ENCODE peak calls at places on chromosomes 5 and 9, in ten cellular contexts. One of them, this sample, is unnamed.

GRCh38 chr9:131697097-131697496 is 42.8 kb downstream of the RAPGEF1 start:
- DNase-seq in type B pancreatic cell: no peak
- DNase-seq in NB4: no peak
- DNase-seq in IMR-90: peak; percentile 61
- DNase-seq in stomach: peak; percentile 61
- DNase-seq in AG09309: no peak
- DNase-seq in GM10248: no peak
- DNase-seq in GM12865: no peak
- DNase-seq in A549: no peak
- DNase-seq in GM20000: no peak
- DNase-seq in this sample: no peak

GRCh38 chr5:168874713-168875380 is 295.7 kb upstream of the PANK3 start:
- DNase-seq in type B pancreatic cell: no peak
- DNase-seq in NB4: peak; percentile 44
- DNase-seq in IMR-90: peak; percentile 5
- DNase-seq in stomach: no peak
- DNase-seq in AG09309: no peak
- DNase-seq in GM10248: no peak
- DNase-seq in GM12865: no peak
- DNase-seq in A549: no peak
- DNase-seq in GM20000: no peak
- DNase-seq in this sample: peak; percentile 8

GRCh38 chr5:54480296-54480695 is 24.8 kb downstream of the HSPB3 start:
- DNase-seq in type B pancreatic cell: no peak
- DNase-seq in NB4: no peak
- DNase-seq in IMR-90: peak; percentile 23
- DNase-seq in stomach: no peak
- DNase-seq in AG09309: no peak
- DNase-seq in GM10248: no peak
- DNase-seq in GM12865: no peak
- DNase-seq in A549: no peak
- DNase-seq in GM20000: no peak
- DNase-seq in this sample: no peak

GRCh38 chr5:38591450-38591849 is 35.0 kb upstream of the LIFR start:
- DNase-seq in type B pancreatic cell: no peak
- DNase-seq in NB4: no peak
- DNase-seq in IMR-90: peak; percentile 30
- DNase-seq in stomach: no peak
- DNase-seq in AG09309: no peak
- DNase-seq in GM10248: no peak
- DNase-seq in GM12865: no peak
- DNase-seq in A549: no peak
- DNase-seq in GM20000: no peak
- DNase-seq in this sample: no peak

GRCh38 chr5:168916852-168917251 is 337.7 kb upstream of the PANK3 start:
- DNase-seq in type B pancreatic cell: no peak
- DNase-seq in NB4: no peak
- DNase-seq in IMR-90: no peak
- DNase-seq in stomach: no peak
- DNase-seq in AG09309: peak; percentile 27
- DNase-seq in GM10248: no peak
- DNase-seq in GM12865: no peak
- DNase-seq in A549: no peak
- DNase-seq in GM20000: no peak
- DNase-seq in this sample: no peak

GRCh38 chr9:116000748-116001329 is 152.8 kb upstream of the PAPPA start:
- DNase-seq in type B pancreatic cell: no peak
- DNase-seq in NB4: peak; percentile 24
- DNase-seq in IMR-90: no peak
- DNase-seq in stomach: peak; percentile 26
- DNase-seq in AG09309: no peak
- DNase-seq in GM10248: peak; percentile 5
- DNase-seq in GM12865: peak; percentile 11
- DNase-seq in A549: no peak
- DNase-seq in GM20000: no peak
- DNase-seq in this sample: peak; percentile 4

GRCh38 chr5:472076-472655 is 29.2 kb downstream of the EXOC3 start:
- DNase-seq in type B pancreatic cell: no peak
- DNase-seq in NB4: peak; percentile 53
- DNase-seq in IMR-90: no peak
- DNase-seq in stomach: peak; percentile 45
- DNase-seq in AG09309: no peak
- DNase-seq in GM10248: no peak
- DNase-seq in GM12865: peak; percentile 26
- DNase-seq in A549: peak; percentile 25
- DNase-seq in GM20000: peak; percentile 46
- DNase-seq in this sample: no peak

GRCh38 chr9:16545639-16546038 is 324.8 kb downstream of the BNC2 start:
- DNase-seq in type B pancreatic cell: no peak
- DNase-seq in NB4: no peak
- DNase-seq in IMR-90: no peak
- DNase-seq in stomach: no peak
- DNase-seq in AG09309: no peak
- DNase-seq in GM10248: no peak
- DNase-seq in GM12865: no peak
- DNase-seq in A549: no peak
- DNase-seq in GM20000: no peak
- DNase-seq in this sample: no peak

GRCh38 chr5:112070022-112070421 is 313.0 kb upstream of the NREP start:
- DNase-seq in type B pancreatic cell: no peak
- DNase-seq in NB4: no peak
- DNase-seq in IMR-90: no peak
- DNase-seq in stomach: no peak
- DNase-seq in AG09309: no peak
- DNase-seq in GM10248: no peak
- DNase-seq in GM12865: no peak
- DNase-seq in A549: no peak
- DNase-seq in GM20000: no peak
- DNase-seq in this sample: no peak

GRCh38 chr9:130191068-130191748 is 19.0 kb downstream of the NCS1 start:
- DNase-seq in type B pancreatic cell: no peak
- DNase-seq in NB4: no peak
- DNase-seq in IMR-90: no peak
- DNase-seq in stomach: no peak
- DNase-seq in AG09309: no peak
- DNase-seq in GM10248: no peak
- DNase-seq in GM12865: no peak
- DNase-seq in A549: no peak
- DNase-seq in GM20000: no peak
- DNase-seq in this sample: no peak

GRCh38 chr5:120207139-120207538 is 257.0 kb upstream of the PRR16 start:
- DNase-seq in type B pancreatic cell: no peak
- DNase-seq in NB4: no peak
- DNase-seq in IMR-90: peak; percentile 25
- DNase-seq in stomach: no peak
- DNase-seq in AG09309: peak; percentile 4
- DNase-seq in GM10248: no peak
- DNase-seq in GM12865: no peak
- DNase-seq in A549: no peak
- DNase-seq in GM20000: no peak
- DNase-seq in this sample: no peak

GRCh38 chr9:129626944-129627297 is 958 bp downstream of the NTMT1 start:
- DNase-seq in type B pancreatic cell: no peak
- DNase-seq in NB4: peak; percentile 62
- DNase-seq in IMR-90: peak; percentile 92
- DNase-seq in stomach: no peak
- DNase-seq in AG09309: no peak
- DNase-seq in GM10248: no peak
- DNase-seq in GM12865: no peak
- DNase-seq in A549: no peak
- DNase-seq in GM20000: no peak
- DNase-seq in this sample: no peak

GRCh38 chr9:136520053-136520540 is 25.8 kb downstream of the NOTCH1 start:
- DNase-seq in type B pancreatic cell: no peak
- DNase-seq in NB4: no peak
- DNase-seq in IMR-90: no peak
- DNase-seq in stomach: no peak
- DNase-seq in AG09309: no peak
- DNase-seq in GM10248: no peak
- DNase-seq in GM12865: no peak
- DNase-seq in A549: peak; percentile 75
- DNase-seq in GM20000: no peak
- DNase-seq in this sample: no peak

GRCh38 chr5:121199238-121199999 is 652.3 kb upstream of the FTMT start:
- DNase-seq in type B pancreatic cell: no peak
- DNase-seq in NB4: no peak
- DNase-seq in IMR-90: peak; percentile 81
- DNase-seq in stomach: no peak
- DNase-seq in AG09309: peak; percentile 27
- DNase-seq in GM10248: no peak
- DNase-seq in GM12865: no peak
- DNase-seq in A549: no peak
- DNase-seq in GM20000: no peak
- DNase-seq in this sample: no peak

GRCh38 chr5:73115399-73116051 is 4.8 kb upstream of the TMEM171 start:
- DNase-seq in type B pancreatic cell: no peak
- DNase-seq in NB4: no peak
- DNase-seq in IMR-90: peak; percentile 98
- DNase-seq in stomach: no peak
- DNase-seq in AG09309: peak; percentile 83
- DNase-seq in GM10248: no peak
- DNase-seq in GM12865: no peak
- DNase-seq in A549: no peak
- DNase-seq in GM20000: no peak
- DNase-seq in this sample: no peak
- TF ChIP-seq CTCF in type B pancreatic cell: no peak
- TF ChIP-seq CTCF in NB4: no peak
- TF ChIP-seq CTCF in IMR-90: no peak
- TF ChIP-seq CTCF in stomach: no peak
- TF ChIP-seq CTCF in AG09309: peak; percentile 11
- TF ChIP-seq CTCF in GM10248: no peak
- TF ChIP-seq CTCF in GM12865: no peak
- TF ChIP-seq CTCF in A549: no peak
- TF ChIP-seq CTCF in GM20000: no peak
- TF ChIP-seq CTCF in this sample: no peak

GRCh38 chr9:137582286-137582860 is 3.6 kb upstream of the DPH7 start:
- DNase-seq in type B pancreatic cell: no peak
- DNase-seq in NB4: peak; percentile 59
- DNase-seq in IMR-90: no peak
- DNase-seq in stomach: peak; percentile 55
- DNase-seq in AG09309: no peak
- DNase-seq in GM10248: no peak
- DNase-seq in GM12865: no peak
- DNase-seq in A549: no peak
- DNase-seq in GM20000: no peak
- DNase-seq in this sample: peak; percentile 53
- TF ChIP-seq CTCF in type B pancreatic cell: peak; percentile 51
- TF ChIP-seq CTCF in NB4: peak; percentile 38
- TF ChIP-seq CTCF in IMR-90: peak; percentile 31
- TF ChIP-seq CTCF in stomach: no peak
- TF ChIP-seq CTCF in AG09309: no peak
- TF ChIP-seq CTCF in GM10248: peak; percentile 22
- TF ChIP-seq CTCF in GM12865: peak; percentile 4
- TF ChIP-seq CTCF in A549: peak; percentile 36
- TF ChIP-seq CTCF in GM20000: no peak
- TF ChIP-seq CTCF in this sample: peak; percentile 45

GRCh38 chr5:146446861-146447733 is at the start of gene TCERG1:
- DNase-seq in type B pancreatic cell: peak; percentile 98
- DNase-seq in NB4: peak; percentile 99
- DNase-seq in IMR-90: peak; percentile 100
- DNase-seq in stomach: peak; percentile 100
- DNase-seq in AG09309: peak; percentile 100
- DNase-seq in GM10248: peak; percentile 91
- DNase-seq in GM12865: peak; percentile 100
- DNase-seq in A549: peak; percentile 81
- DNase-seq in GM20000: peak; percentile 92
- DNase-seq in this sample: peak; percentile 99
- TF ChIP-seq CTCF in type B pancreatic cell: peak; percentile 85
- TF ChIP-seq CTCF in NB4: peak; percentile 56
- TF ChIP-seq CTCF in IMR-90: peak; percentile 94
- TF ChIP-seq CTCF in stomach: peak; percentile 75
- TF ChIP-seq CTCF in AG09309: peak; percentile 80
- TF ChIP-seq CTCF in GM10248: peak; percentile 70
- TF ChIP-seq CTCF in GM12865: peak; percentile 68
- TF ChIP-seq CTCF in A549: peak; percentile 77
- TF ChIP-seq CTCF in GM20000: peak; percentile 69
- TF ChIP-seq CTCF in this sample: peak; percentile 41

GRCh38 chr5:143505934-143506333 is 102.4 kb upstream of the NR3C1 start:
- DNase-seq in type B pancreatic cell: no peak
- DNase-seq in NB4: no peak
- DNase-seq in IMR-90: no peak
- DNase-seq in stomach: no peak
- DNase-seq in AG09309: no peak
- DNase-seq in GM10248: no peak
- DNase-seq in GM12865: no peak
- DNase-seq in A549: no peak
- DNase-seq in GM20000: no peak
- DNase-seq in this sample: no peak

GRCh38 chr5:143509758-143510221 is 106.3 kb upstream of the NR3C1 start:
- DNase-seq in type B pancreatic cell: no peak
- DNase-seq in NB4: no peak
- DNase-seq in IMR-90: no peak
- DNase-seq in stomach: no peak
- DNase-seq in AG09309: no peak
- DNase-seq in GM10248: peak; percentile 26
- DNase-seq in GM12865: peak; percentile 89
- DNase-seq in A549: no peak
- DNase-seq in GM20000: peak; percentile 44
- DNase-seq in this sample: no peak

GRCh38 chr5:143505354-143505753 is 101.9 kb upstream of the NR3C1 start:
- DNase-seq in type B pancreatic cell: no peak
- DNase-seq in NB4: no peak
- DNase-seq in IMR-90: no peak
- DNase-seq in stomach: no peak
- DNase-seq in AG09309: no peak
- DNase-seq in GM10248: no peak
- DNase-seq in GM12865: no peak
- DNase-seq in A549: no peak
- DNase-seq in GM20000: no peak
- DNase-seq in this sample: no peak

GRCh38 chr5:143511736-143512135 is 108.2 kb upstream of the NR3C1 start:
- DNase-seq in type B pancreatic cell: no peak
- DNase-seq in NB4: no peak
- DNase-seq in IMR-90: no peak
- DNase-seq in stomach: no peak
- DNase-seq in AG09309: no peak
- DNase-seq in GM10248: no peak
- DNase-seq in GM12865: no peak
- DNase-seq in A549: no peak
- DNase-seq in GM20000: no peak
- DNase-seq in this sample: no peak

DNA sequence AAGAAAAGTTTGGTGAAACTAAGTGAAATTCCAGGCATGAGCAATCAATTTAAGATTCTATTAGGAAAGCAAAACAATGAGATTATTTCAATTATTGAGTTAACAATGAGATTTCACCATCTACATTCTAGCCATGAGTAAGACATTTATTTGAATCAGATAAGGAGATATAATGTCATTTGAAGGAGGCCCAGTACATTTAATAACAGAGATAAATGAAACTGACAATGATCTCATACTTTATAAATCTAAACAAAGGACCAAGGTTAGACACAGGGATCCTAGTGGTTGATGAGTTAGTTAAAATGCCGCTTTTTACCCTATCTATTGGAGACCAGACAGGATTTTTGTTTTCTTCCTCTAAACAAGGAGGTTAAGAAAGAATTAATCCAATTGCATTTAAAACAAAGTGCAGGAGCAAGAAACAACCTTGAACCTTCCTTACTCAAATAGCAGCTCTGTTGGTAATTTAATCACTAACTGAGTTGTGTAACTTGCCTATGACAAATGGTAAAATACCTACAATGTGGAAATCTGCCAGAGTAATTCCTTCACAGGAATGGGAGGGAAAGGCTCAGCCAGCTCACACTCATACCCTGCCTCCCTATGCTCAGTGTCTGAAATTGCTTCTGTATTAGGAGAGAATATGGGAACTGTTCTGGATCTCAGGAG is 103.5 kb upstream of the NR3C1 start:
- DNase-seq in type B pancreatic cell: no peak
- DNase-seq in NB4: no peak
- DNase-seq in IMR-90: peak; percentile 95
- DNase-seq in stomach: no peak
- DNase-seq in AG09309: peak; percentile 93
- DNase-seq in GM10248: no peak
- DNase-seq in GM12865: no peak
- DNase-seq in A549: peak; percentile 65
- DNase-seq in GM20000: no peak
- DNase-seq in this sample: no peak
- TF ChIP-seq CTCF in type B pancreatic cell: no peak
- TF ChIP-seq CTCF in NB4: no peak
- TF ChIP-seq CTCF in IMR-90: peak; percentile 27
- TF ChIP-seq CTCF in stomach: no peak
- TF ChIP-seq CTCF in AG09309: no peak
- TF ChIP-seq CTCF in GM10248: no peak
- TF ChIP-seq CTCF in GM12865: no peak
- TF ChIP-seq CTCF in A549: peak; percentile 35
- TF ChIP-seq CTCF in GM20000: no peak
- TF ChIP-seq CTCF in this sample: no peak